ENCODE peak calls at places on chromosomes 5 and 9, in six cellular contexts. One of them, this sample, is unnamed.
A peak's percentile ranks its signal among the peaks of the same experiment; 100 is the strongest.

GRCh38 chr9:115883467-115884329 is 269.9 kb upstream of the PAPPA start:
- DNase-seq in sigmoid colon: no peak
- DNase-seq in HepG2: peak; percentile 55
- DNase-seq in DND-41: no peak
- DNase-seq in heart right ventricle: no peak
- DNase-seq in prostate gland: peak; percentile 12
- DNase-seq in this sample: peak; percentile 46

GRCh38 chr5:123628860-123629544 is 117.0 kb downstream of the CSNK1G3 start:
- DNase-seq in sigmoid colon: no peak
- DNase-seq in HepG2: no peak
- DNase-seq in DND-41: no peak
- DNase-seq in heart right ventricle: no peak
- DNase-seq in prostate gland: no peak
- DNase-seq in this sample: no peak

GRCh38 chr9:123073441-123073840 is 40.0 kb downstream of the GPR21 start:
- DNase-seq in sigmoid colon: no peak
- DNase-seq in HepG2: no peak
- DNase-seq in DND-41: no peak
- DNase-seq in heart right ventricle: no peak
- DNase-seq in prostate gland: no peak
- DNase-seq in this sample: no peak

GRCh38 chr5:121350493-121350892 is 501.2 kb upstream of the FTMT start:
- DNase-seq in sigmoid colon: no peak
- DNase-seq in HepG2: no peak
- DNase-seq in DND-41: no peak
- DNase-seq in heart right ventricle: no peak
- DNase-seq in prostate gland: no peak
- DNase-seq in this sample: no peak

GRCh38 chr9:95206143-95206542 is 111.4 kb downstream of the FANCC start:
- DNase-seq in sigmoid colon: no peak
- DNase-seq in HepG2: no peak
- DNase-seq in DND-41: no peak
- DNase-seq in heart right ventricle: no peak
- DNase-seq in prostate gland: no peak
- DNase-seq in this sample: peak; percentile 15

GRCh38 chr9:126860757-126861466 is 473 bp downstream of the ZBTB34 start:
- DNase-seq in sigmoid colon: no peak
- DNase-seq in HepG2: no peak
- DNase-seq in DND-41: peak; percentile 13
- DNase-seq in heart right ventricle: peak; percentile 34
- DNase-seq in prostate gland: no peak
- DNase-seq in this sample: no peak

GRCh38 chr5:109218767-109219166 is 191.0 kb downstream of the PJA2 start:
- DNase-seq in sigmoid colon: no peak
- DNase-seq in HepG2: no peak
- DNase-seq in DND-41: no peak
- DNase-seq in heart right ventricle: no peak
- DNase-seq in prostate gland: no peak
- DNase-seq in this sample: no peak

GRCh38 chr9:6212722-6213375 is 2.8 kb upstream of the IL33 start:
- DNase-seq in sigmoid colon: no peak
- DNase-seq in HepG2: no peak
- DNase-seq in DND-41: no peak
- DNase-seq in heart right ventricle: no peak
- DNase-seq in prostate gland: no peak
- DNase-seq in this sample: no peak

GRCh38 chr5:121870489-121870888 is 18.8 kb downstream of the FTMT start:
- DNase-seq in sigmoid colon: no peak
- DNase-seq in HepG2: no peak
- DNase-seq in DND-41: no peak
- DNase-seq in heart right ventricle: no peak
- DNase-seq in prostate gland: no peak
- DNase-seq in this sample: no peak

GRCh38 chr9:130119521-130120206 is 52.5 kb upstream of the NCS1 start:
- DNase-seq in sigmoid colon: no peak
- DNase-seq in HepG2: no peak
- DNase-seq in DND-41: no peak
- DNase-seq in heart right ventricle: no peak
- DNase-seq in prostate gland: no peak
- DNase-seq in this sample: no peak

GRCh38 chr5:173278172-173278571 is 43.2 kb upstream of the NKX2-5 start:
- DNase-seq in sigmoid colon: no peak
- DNase-seq in HepG2: no peak
- DNase-seq in DND-41: no peak
- DNase-seq in heart right ventricle: peak; percentile 81
- DNase-seq in prostate gland: no peak
- DNase-seq in this sample: no peak

GRCh38 chr5:95712347-95712958 is 18.7 kb upstream of the RHOBTB3 start:
- DNase-seq in sigmoid colon: no peak
- DNase-seq in HepG2: no peak
- DNase-seq in DND-41: no peak
- DNase-seq in heart right ventricle: no peak
- DNase-seq in prostate gland: no peak
- DNase-seq in this sample: peak; percentile 78

GRCh38 chr9:5999443-6000104 is 15.8 kb downstream of the RANBP6 start:
- DNase-seq in sigmoid colon: no peak
- DNase-seq in HepG2: no peak
- DNase-seq in DND-41: no peak
- DNase-seq in heart right ventricle: no peak
- DNase-seq in prostate gland: no peak
- DNase-seq in this sample: no peak

GRCh38 chr9:88319936-88320747 is 68.1 kb upstream of the SPIN1 start:
- DNase-seq in sigmoid colon: peak; percentile 41
- DNase-seq in HepG2: no peak
- DNase-seq in DND-41: no peak
- DNase-seq in heart right ventricle: no peak
- DNase-seq in prostate gland: no peak
- DNase-seq in this sample: peak; percentile 16

GRCh38 chr9:126733005-126733404 is 71.8 kb upstream of the ZBTB43 start:
- DNase-seq in sigmoid colon: no peak
- DNase-seq in HepG2: peak; percentile 68
- DNase-seq in DND-41: no peak
- DNase-seq in heart right ventricle: no peak
- DNase-seq in prostate gland: no peak
- DNase-seq in this sample: no peak

GRCh38 chr5:7518947-7519560 is 123.1 kb downstream of the ADCY2 start:
- DNase-seq in sigmoid colon: no peak
- DNase-seq in HepG2: no peak
- DNase-seq in DND-41: no peak
- DNase-seq in heart right ventricle: no peak
- DNase-seq in prostate gland: no peak
- DNase-seq in this sample: no peak

GRCh38 chr9:77793909-77794308 is 145.8 kb upstream of the GNA14 start:
- DNase-seq in sigmoid colon: no peak
- DNase-seq in HepG2: no peak
- DNase-seq in DND-41: no peak
- DNase-seq in heart right ventricle: no peak
- DNase-seq in prostate gland: no peak
- DNase-seq in this sample: no peak

GRCh38 chr5:177312649-177313181 is 1.0 kb upstream of the MXD3 start:
- DNase-seq in sigmoid colon: peak; percentile 56
- DNase-seq in HepG2: peak; percentile 43
- DNase-seq in DND-41: peak; percentile 74
- DNase-seq in heart right ventricle: no peak
- DNase-seq in prostate gland: no peak
- DNase-seq in this sample: no peak

GRCh38 chr5:128213340-128213739 is 129.8 kb downstream of the SLC12A2 start:
- DNase-seq in sigmoid colon: no peak
- DNase-seq in HepG2: peak; percentile 39
- DNase-seq in DND-41: peak; percentile 49
- DNase-seq in heart right ventricle: no peak
- DNase-seq in prostate gland: peak; percentile 58
- DNase-seq in this sample: peak; percentile 65

DNA sequence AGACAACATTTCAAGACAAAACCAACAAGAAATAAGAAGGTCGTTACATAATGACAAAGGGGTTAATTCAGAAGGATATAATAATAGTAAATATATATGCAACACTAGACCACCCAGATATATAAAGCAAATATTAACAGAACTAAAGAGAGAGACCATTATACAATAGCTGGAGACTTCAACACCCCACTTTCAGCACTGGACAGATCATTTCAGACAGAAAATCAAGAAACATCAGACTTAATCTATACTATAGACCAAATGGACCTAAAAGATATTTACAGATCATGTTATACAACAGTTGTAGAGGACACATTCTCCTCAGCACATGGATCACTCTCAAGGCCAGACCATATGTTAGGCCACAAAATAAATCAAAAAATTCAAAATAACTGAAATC is 26.8 kb downstream of the CERT1 start:
- DNase-seq in sigmoid colon: no peak
- DNase-seq in HepG2: no peak
- DNase-seq in DND-41: no peak
- DNase-seq in heart right ventricle: no peak
- DNase-seq in prostate gland: no peak
- DNase-seq in this sample: no peak
- H3K27ac ChIP-seq in sigmoid colon: no peak overlapping the region
- H3K27ac ChIP-seq in HepG2: no peak overlapping the region
- H3K27ac ChIP-seq in DND-41: no peak overlapping the region
- H3K27ac ChIP-seq in heart right ventricle: no peak overlapping the region
- H3K27ac ChIP-seq in prostate gland: no peak overlapping the region
- H3K27ac ChIP-seq in this sample: no peak overlapping the region

GRCh38 chr5:926416-927171 is 33.9 kb downstream of the TRIP13 start:
- DNase-seq in sigmoid colon: peak; percentile 71
- DNase-seq in HepG2: no peak
- DNase-seq in DND-41: no peak
- DNase-seq in heart right ventricle: peak; percentile 30
- DNase-seq in prostate gland: no peak
- DNase-seq in this sample: no peak

GRCh38 chr5:922745-923472 is 30.2 kb downstream of the TRIP13 start:
- DNase-seq in sigmoid colon: no peak
- DNase-seq in HepG2: no peak
- DNase-seq in DND-41: no peak
- DNase-seq in heart right ventricle: no peak
- DNase-seq in prostate gland: no peak
- DNase-seq in this sample: no peak

GRCh38 chr5:922041-922744 is 29.5 kb downstream of the TRIP13 start:
- DNase-seq in sigmoid colon: no peak
- DNase-seq in HepG2: no peak
- DNase-seq in DND-41: no peak
- DNase-seq in heart right ventricle: no peak
- DNase-seq in prostate gland: no peak
- DNase-seq in this sample: no peak

GRCh38 chr5:921456-921855 is 28.8 kb downstream of the TRIP13 start:
- DNase-seq in sigmoid colon: no peak
- DNase-seq in HepG2: no peak
- DNase-seq in DND-41: no peak
- DNase-seq in heart right ventricle: no peak
- DNase-seq in prostate gland: no peak
- DNase-seq in this sample: no peak

GRCh38 chr5:923473-923873 is 30.8 kb downstream of the TRIP13 start:
- DNase-seq in sigmoid colon: peak; percentile 89
- DNase-seq in HepG2: peak; percentile 66
- DNase-seq in DND-41: peak; percentile 76
- DNase-seq in heart right ventricle: peak; percentile 88
- DNase-seq in prostate gland: peak; percentile 64
- DNase-seq in this sample: peak; percentile 48
- TF ChIP-seq CTCF in sigmoid colon: peak; percentile 80
- TF ChIP-seq CTCF in HepG2: peak; percentile 98
- TF ChIP-seq CTCF in DND-41: peak; percentile 90
- TF ChIP-seq CTCF in heart right ventricle: peak; percentile 82
- TF ChIP-seq CTCF in prostate gland: peak; percentile 80
- TF ChIP-seq CTCF in this sample: peak; percentile 94

GRCh38 chr9:124452841-124453585 is 2.8 kb downstream of the ADGRD2 start:
- DNase-seq in sigmoid colon: peak; percentile 19
- DNase-seq in HepG2: no peak
- DNase-seq in DND-41: no peak
- DNase-seq in heart right ventricle: no peak
- DNase-seq in prostate gland: no peak
- DNase-seq in this sample: no peak
- H3K27me3 ChIP-seq in sigmoid colon: peaks cover 52% of the 10 kb centered on the region
- H3K27me3 ChIP-seq in HepG2: peaks cover 43% of the 10 kb centered on the region
- H3K27me3 ChIP-seq in DND-41: no peaks in the 10 kb centered on the region
- H3K27me3 ChIP-seq in heart right ventricle: peaks cover 17% of the 10 kb centered on the region
- H3K27me3 ChIP-seq in prostate gland: peaks cover 15% of the 10 kb centered on the region
- H3K27me3 ChIP-seq in this sample: peaks cover 32% of the 10 kb centered on the region

DNA sequence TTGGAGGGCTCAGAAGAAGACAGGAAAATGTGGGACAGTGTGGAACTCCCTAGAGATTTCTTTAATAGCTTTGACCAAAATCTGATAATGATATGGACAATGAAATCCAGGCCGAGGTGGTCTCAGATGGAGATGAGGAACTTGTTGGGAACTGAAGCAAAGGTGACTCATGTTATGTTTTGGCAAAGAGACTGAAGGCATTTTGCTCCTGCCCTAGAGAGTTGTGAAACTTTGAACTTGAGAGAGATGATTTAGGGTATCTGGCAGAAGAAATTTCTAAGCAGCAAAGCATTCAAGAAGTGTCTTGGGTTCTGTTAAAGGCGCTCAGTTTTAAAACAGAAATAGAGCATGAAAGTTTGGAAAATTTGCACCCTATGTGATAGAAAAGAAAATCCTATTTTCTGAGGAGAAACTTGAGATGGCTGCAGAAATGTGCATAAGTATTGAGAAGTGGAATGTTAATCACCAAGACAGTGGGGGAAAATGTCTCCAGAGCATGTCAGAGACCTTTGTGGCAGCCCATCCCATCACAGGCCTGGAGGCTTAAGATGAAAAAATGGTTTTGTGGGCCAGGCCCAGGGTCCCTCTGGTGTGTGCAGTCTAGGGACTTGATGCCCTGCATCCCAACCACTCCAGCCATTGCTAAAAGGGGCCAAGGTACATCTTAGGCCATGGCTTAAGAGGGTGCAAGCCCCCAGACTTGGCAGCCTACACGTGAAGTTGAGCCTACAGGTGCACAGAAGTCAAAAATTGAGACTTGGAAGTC is 463.7 kb upstream of the TLE4 start:
- DNase-seq in sigmoid colon: no peak
- DNase-seq in HepG2: no peak
- DNase-seq in DND-41: no peak
- DNase-seq in heart right ventricle: no peak
- DNase-seq in prostate gland: no peak
- DNase-seq in this sample: no peak
- H3K27ac ChIP-seq in sigmoid colon: no peak overlapping the region
- H3K27ac ChIP-seq in HepG2: no peak overlapping the region
- H3K27ac ChIP-seq in DND-41: no peak overlapping the region
- H3K27ac ChIP-seq in heart right ventricle: no peak overlapping the region
- H3K27ac ChIP-seq in prostate gland: no peak overlapping the region
- H3K27ac ChIP-seq in this sample: no peak overlapping the region